ENCODE peak calls at places on chromosomes 2 and 18, in six cellular contexts. Q is stimulated activated CD4-positive, alpha-beta T cell treated with anti-CD3 and anti-CD28 coated beads, Interleukin-2, amount 100 ng/mL, for 48 hours; V is NCI-H2029; U is HT1080; Y is BJ; A is Daoy. S is an unnamed sample.

GRCh38 chr2:182240862-182241371 is 185.9 kb downstream of the PDE1A start:
- DNase-seq in Q (peak), V (peak), U (peak), Y (no peak), A (peak), S (no peak)

GRCh38 chr2:205161156-205161555 is 521.1 kb upstream of the NRP2 start:
- DNase-seq in Q (no peak), V (no peak), U (no peak), Y (no peak), A (no peak), S (no peak)

GRCh38 chr2:195337597-195337996 is 319.4 kb upstream of the SLC39A10 start:
- DNase-seq in Q (no peak), V (no peak), U (no peak), Y (no peak), A (no peak), S (no peak)

GRCh38 chr2:9771481-9772017 is 71.7 kb upstream of the TAF1B start:
- DNase-seq in Q (no peak), V (no peak), U (peak), Y (no peak), A (peak), S (peak)

GRCh38 chr18:61606068-61606660 is 272.9 kb downstream of the CDH20 start:
- DNase-seq in Q (no peak), V (no peak), U (no peak), Y (no peak), A (peak), S (no peak)

GRCh38 chr2:240955306-240956101 is 42.9 kb upstream of the SNED1 start:
- DNase-seq in Q (no peak), V (no peak), U (no peak), Y (no peak), A (no peak), S (no peak)

GRCh38 chr2:46239175-46239846 is 57.9 kb upstream of the EPAS1 start:
- DNase-seq in Q (no peak), V (no peak), U (peak), Y (no peak), A (no peak), S (no peak)

GRCh38 chr18:2985628-2986027 is 27.3 kb downstream of the LPIN2 start:
- DNase-seq in Q (no peak), V (no peak), U (no peak), Y (no peak), A (no peak), S (no peak)

GRCh38 chr2:30481323-30481800 is 34.3 kb downstream of the LCLAT1 start:
- DNase-seq in Q (no peak), V (peak), U (peak), Y (no peak), A (peak), S (no peak)

GRCh38 chr2:172168917-172169346 is 66.2 kb upstream of the DLX2 start:
- DNase-seq in Q (no peak), V (no peak), U (no peak), Y (no peak), A (no peak), S (no peak)

GRCh38 chr18:58491773-58492752 is 136.8 kb downstream of the ALPK2 start:
- DNase-seq in Q (no peak), V (no peak), U (no peak), Y (no peak), A (no peak), S (no peak)

GRCh38 chr2:212618636-212619035 is 80.0 kb upstream of the ERBB4 start:
- DNase-seq in Q (no peak), V (no peak), U (peak), Y (no peak), A (no peak), S (no peak)

GRCh38 chr2:54103454-54104314 is 11.7 kb upstream of the ACYP2 start:
- DNase-seq in Q (no peak), V (no peak), U (peak), Y (no peak), A (peak), S (no peak)

GRCh38 chr2:131049150-131049718 is 44.0 kb downstream of the FAM168B start:
- DNase-seq in Q (no peak), V (no peak), U (no peak), Y (no peak), A (no peak), S (no peak)

GRCh38 chr2:149920389-149920788 is 332.8 kb upstream of the MMADHC start:
- DNase-seq in Q (no peak), V (no peak), U (no peak), Y (no peak), A (no peak), S (no peak)

GRCh38 chr2:164737612-164738081 is 104.0 kb downstream of the COBLL1 start:
- DNase-seq in Q (no peak), V (peak), U (peak), Y (no peak), A (peak), S (peak)

GRCh38 chr2:64488050-64488974 is 34.4 kb downstream of the LGALSL start:
- DNase-seq in Q (peak), V (peak), U (peak), Y (no peak), A (peak), S (peak)

GRCh38 chr18:55633032-55633431 is 45.0 kb upstream of the TCF4 start:
- DNase-seq in Q (no peak), V (no peak), U (no peak), Y (no peak), A (no peak), S (no peak)

GRCh38 chr2:198945496-198945895 is 512.2 kb downstream of the SATB2 start:
- DNase-seq in Q (no peak), V (no peak), U (no peak), Y (no peak), A (no peak), S (no peak)

GRCh38 chr2:8456149-8457091 is 225.4 kb upstream of the ID2 start:
- DNase-seq in Q (no peak), V (no peak), U (no peak), Y (no peak), A (no peak), S (no peak)

GRCh38 chr2:195613922-195614321 is 43.1 kb upstream of the SLC39A10 start:
- DNase-seq in Q (no peak), V (no peak), U (peak), Y (peak), A (peak), S (peak)

GRCh38 chr2:202704248-202704647 is 69.5 kb downstream of the FAM117B start:
- DNase-seq in Q (no peak), V (no peak), U (no peak), Y (no peak), A (no peak), S (no peak)

GRCh38 chr18:22115573-22115972 is 53.8 kb upstream of the GATA6 start:
- DNase-seq in Q (no peak), V (no peak), U (no peak), Y (no peak), A (no peak), S (no peak)

GRCh38 chr18:35732652-35733051 is 151.1 kb downstream of the GALNT1 start:
- DNase-seq in Q (no peak), V (no peak), U (no peak), Y (peak), A (no peak), S (peak)

GRCh38 chr2:174072069-174072468 is 106.9 kb upstream of the SP3 start:
- DNase-seq in Q (no peak), V (no peak), U (no peak), Y (no peak), A (no peak), S (no peak)

GRCh38 chr2:196601430-196602306 is 37.8 kb upstream of the CCDC150 start:
- DNase-seq in Q (no peak), V (no peak), U (peak), Y (peak), A (peak), S (peak)

GRCh38 chr18:58495202-58495601 is 133.7 kb downstream of the ALPK2 start:
- DNase-seq in Q (no peak), V (no peak), U (no peak), Y (peak), A (peak), S (no peak)

GRCh38 chr2:64423303-64423702 is 30.7 kb upstream of the LGALSL start:
- DNase-seq in Q (no peak), V (no peak), U (no peak), Y (no peak), A (no peak), S (no peak)

GRCh38 chr2:206764673-206765241 is 371 bp downstream of the MDH1B start:
- DNase-seq in Q (no peak), V (no peak), U (peak), Y (no peak), A (no peak), S (no peak)

GRCh38 chr2:82779981-82780380 is 1679.1 kb downstream of the SUCLG1 start:
- DNase-seq in Q (no peak), V (no peak), U (peak), Y (no peak), A (no peak), S (no peak)

GRCh38 chr2:54084600-54084999 is 30.8 kb upstream of the ACYP2 start:
- DNase-seq in Q (no peak), V (no peak), U (no peak), Y (no peak), A (peak), S (no peak)

GRCh38 chr18:64919971-64920370 is 771.1 kb upstream of the LINC00305 start:
- DNase-seq in Q (no peak), V (no peak), U (no peak), Y (no peak), A (no peak), S (no peak)

GRCh38 chr2:201127570-201127969 is 11.6 kb downstream of the CFLAR start:
- DNase-seq in Q (peak), V (no peak), U (peak), Y (no peak), A (peak), S (peak)

GRCh38 chr2:17362956-17363355 is 155.3 kb downstream of the RAD51AP2 start:
- DNase-seq in Q (no peak), V (no peak), U (no peak), Y (no peak), A (no peak), S (no peak)

GRCh38 chr2:235171511-235172130 is 219.8 kb downstream of the SH3BP4 start:
- DNase-seq in Q (no peak), V (no peak), U (peak), Y (peak), A (peak), S (peak)